ENCODE peak calls at places on chromosome 6, in five cellular contexts. C is uterus, W is upper lobe of left lung, Y is right lobe of liver, E is body of pancreas. L is an unnamed sample.
A peak's percentile ranks its signal among the peaks of the same experiment; 100 is the strongest.

GRCh38 chr6:36666726-36667591 is 11.6 kb upstream of the CDKN1A start:
- DNase-seq in Y (peak; percentile 66), E (peak; percentile 81), W (peak; percentile 86), C (peak; percentile 86), L (peak; percentile 89)

GRCh38 chr6:159893064-159893463 is 2.3 kb downstream of the MAS1 start:
- DNase-seq in Y (no peak), W (peak; percentile 34), C (no peak), E (no peak), L (no peak)

GRCh38 chr6:3075522-3076113 is 7.3 kb downstream of the RIPK1 start:
- DNase-seq in Y (no peak), E (no peak), W (no peak), C (no peak), L (no peak)

GRCh38 chr6:15996030-15996429 is 132.9 kb upstream of the MYLIP start:
- DNase-seq in C (no peak), W (no peak), E (no peak), Y (no peak), L (no peak)

GRCh38 chr6:49556429-49556837 is 6.0 kb downstream of the C6orf141 start:
- DNase-seq in W (no peak), C (no peak), E (peak; percentile 56), Y (no peak), L (no peak)

GRCh38 chr6:35025241-35026188 is 115.6 kb downstream of the TCP11 start:
- DNase-seq in E (no peak), W (no peak), Y (no peak), C (no peak), L (no peak)

GRCh38 chr6:84141506-84141905 is 85.9 kb downstream of the CEP162 start:
- DNase-seq in Y (no peak), E (no peak), C (no peak), W (no peak), L (no peak)

GRCh38 chr6:102549221-102549874 is 1155.8 kb downstream of the GRIK2 start:
- DNase-seq in Y (no peak), E (no peak), W (no peak), C (no peak), L (no peak)

GRCh38 chr6:143755301-143755744 is 77.6 kb downstream of the PHACTR2 start:
- DNase-seq in C (no peak), Y (no peak), W (no peak), E (no peak), L (no peak)

GRCh38 chr6:159852877-159853276 is 37.9 kb upstream of the MAS1 start:
- DNase-seq in C (no peak), Y (no peak), E (no peak), W (no peak), L (no peak)

GRCh38 chr6:106360989-106361430 is 493 bp downstream of the CRYBG1 start:
- DNase-seq in E (peak; percentile 25), C (no peak), Y (no peak), W (no peak), L (no peak)

GRCh38 chr6:21745543-21746337 is 152.2 kb downstream of the SOX4 start:
- DNase-seq in W (no peak), Y (no peak), E (no peak), C (no peak), L (no peak)

DNA sequence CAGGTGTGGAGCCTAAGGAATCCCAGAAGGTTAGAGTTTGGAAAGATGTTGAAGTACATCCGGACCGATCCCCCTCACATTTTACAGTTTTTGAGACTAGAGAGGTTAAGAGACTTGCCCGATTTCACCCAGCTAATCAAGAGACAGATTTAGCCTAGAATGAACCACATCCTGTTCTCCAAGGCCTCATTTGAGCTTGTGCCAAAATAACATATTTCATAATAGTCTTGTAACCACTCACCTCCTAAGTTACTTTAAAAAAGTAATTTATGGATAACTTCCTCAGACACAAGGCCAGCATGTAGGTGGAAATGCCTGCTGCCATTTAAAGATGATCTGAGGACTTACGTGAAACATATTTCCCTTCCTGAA is 39.8 kb upstream of the ARHGAP18 start:
- DNase-seq in E (no peak), Y (no peak), W (no peak), C (no peak), L (no peak)
- H3K4me3 ChIP-seq in E (no peak overlapping the region), Y (no peak overlapping the region), W (no peak overlapping the region), C (no peak overlapping the region), L (no peak overlapping the region)

DNA sequence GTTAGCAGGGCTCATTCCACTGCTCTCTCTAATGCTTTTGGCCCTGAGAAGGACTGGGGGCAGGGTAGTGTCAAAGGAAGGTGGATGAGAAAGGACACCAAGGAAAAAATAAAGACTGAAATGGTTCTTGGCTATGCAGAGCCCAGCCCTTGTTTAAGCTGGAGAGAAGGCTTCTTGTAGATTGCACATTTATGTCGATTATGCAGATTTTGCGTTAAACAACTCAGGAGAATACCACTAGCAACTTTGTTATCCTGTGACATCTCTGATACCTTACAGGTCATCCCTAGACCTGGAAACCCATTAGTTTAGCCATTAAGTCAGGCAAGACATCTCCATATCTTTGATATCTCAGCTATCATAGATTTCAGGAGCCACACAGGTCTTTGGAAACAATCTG is 11.1 kb upstream of the IL17F start:
- DNase-seq in Y (no peak), W (no peak), E (no peak), C (no peak), L (no peak)
- H3K36me3 ChIP-seq in Y (no peaks in the 10 kb centered on the region), W (no peaks in the 10 kb centered on the region), E (no peaks in the 10 kb centered on the region), C (no peaks in the 10 kb centered on the region), L (no peaks in the 10 kb centered on the region)

DNA sequence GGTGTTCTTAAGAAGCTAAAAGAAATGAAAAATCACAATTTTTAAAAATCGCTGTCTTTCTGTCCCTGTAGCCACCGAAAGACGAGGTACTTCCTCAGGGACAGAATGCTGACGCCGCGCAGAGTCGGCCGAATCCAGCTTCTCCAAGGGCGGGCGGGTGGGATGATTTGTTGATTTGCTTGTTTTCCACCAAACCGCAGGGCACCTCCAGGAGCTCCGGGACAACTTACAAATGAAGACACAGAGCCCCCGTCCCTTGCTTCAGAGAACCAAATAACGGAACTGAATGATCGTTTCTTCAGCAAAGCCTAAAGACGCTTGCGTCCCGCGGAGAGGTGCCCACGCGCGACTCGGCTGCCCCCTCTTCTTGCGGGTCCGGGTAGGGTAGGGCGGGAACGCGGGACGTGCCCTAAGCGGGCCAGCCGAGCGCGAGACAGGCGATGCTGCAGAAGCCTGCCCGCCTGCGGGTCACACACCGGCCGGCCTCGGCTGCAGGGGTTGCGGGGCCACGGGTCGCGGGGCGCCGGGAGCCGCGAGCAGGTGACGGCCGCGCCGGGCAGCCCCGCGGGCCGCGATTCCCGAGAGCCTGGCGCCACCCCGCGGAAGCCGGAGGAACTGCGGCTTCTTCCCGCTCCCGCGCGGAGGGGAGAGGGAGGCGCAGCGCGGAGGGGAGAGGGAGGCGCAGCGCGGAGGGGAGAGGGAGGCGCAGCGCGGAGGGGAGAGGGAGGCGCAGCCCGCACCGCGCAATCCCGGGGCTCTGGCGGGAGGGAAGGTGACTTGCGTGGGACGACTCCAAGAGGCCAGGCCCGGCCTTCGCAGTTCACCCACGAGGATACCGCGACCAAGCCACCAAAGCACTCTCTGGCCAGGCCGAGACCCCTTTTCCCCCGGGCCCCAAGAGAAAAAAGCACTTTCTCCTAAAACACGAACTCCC is 7.7 kb upstream of the FOXF2 start:
- DNase-seq in Y (no peak), C (peak; percentile 41), W (peak; percentile 95), E (peak; percentile 64), L (no peak)
- TF ChIP-seq POLR2A in Y (no peak), C (no peak), W (no peak), E (no peak), L (no peak)

DNA sequence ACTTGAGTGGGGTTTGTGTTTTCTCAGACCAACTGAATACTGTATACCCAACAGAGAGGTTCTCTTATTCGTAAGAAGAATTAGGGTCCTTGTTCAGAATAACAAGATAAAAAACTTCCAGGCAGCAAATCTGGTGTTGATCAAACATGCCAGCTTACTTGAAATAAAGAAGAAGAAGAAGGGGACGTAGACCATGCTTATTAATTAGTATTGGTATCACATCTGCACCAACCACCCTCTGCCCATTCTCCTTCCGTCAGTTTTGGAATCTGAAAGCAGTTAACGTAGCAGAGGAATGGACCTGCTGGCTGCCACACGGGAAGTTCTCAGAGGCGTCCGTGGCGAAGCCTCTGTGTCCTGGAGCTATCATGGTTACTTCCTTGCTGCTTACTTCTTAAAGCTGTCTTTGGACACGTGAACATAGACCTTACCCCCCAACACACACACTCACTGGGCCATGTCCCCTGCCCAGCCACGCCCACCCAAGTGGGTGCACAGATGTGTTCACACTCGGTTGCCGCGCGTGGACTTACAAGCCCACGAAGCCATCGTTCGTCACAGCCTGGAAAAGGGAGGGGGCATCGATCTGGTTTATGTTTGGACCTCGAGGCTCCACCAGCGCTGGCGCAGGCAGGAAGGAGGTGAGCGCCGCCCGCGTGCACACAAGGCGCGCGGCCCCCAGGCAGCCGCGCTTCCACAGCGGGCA is 4.1 kb upstream of the DLL1 start:
- DNase-seq in E (no peak), Y (no peak), W (no peak), C (no peak), L (no peak)
- H3K4me3 ChIP-seq in E (peak overlapping the region; percentile 15), Y (peak overlapping the region; percentile 40), W (peak overlapping the region; percentile 46), C (no peak overlapping the region), L (peak overlapping the region; percentile 40)

GRCh38 chr6:153488267-153488666 is 357.2 kb upstream of the RGS17 start:
- DNase-seq in W (no peak), E (no peak), Y (no peak), C (no peak), L (no peak)

GRCh38 chr6:153485072-153485471 is 354.0 kb upstream of the RGS17 start:
- DNase-seq in W (no peak), Y (no peak), E (no peak), C (no peak), L (no peak)

GRCh38 chr6:153493501-153493900 is 362.4 kb upstream of the RGS17 start:
- DNase-seq in C (no peak), E (no peak), Y (no peak), W (no peak), L (no peak)

GRCh38 chr6:153484056-153484455 is 353.0 kb upstream of the RGS17 start:
- DNase-seq in W (no peak), C (no peak), Y (no peak), E (no peak), L (no peak)

DNA sequence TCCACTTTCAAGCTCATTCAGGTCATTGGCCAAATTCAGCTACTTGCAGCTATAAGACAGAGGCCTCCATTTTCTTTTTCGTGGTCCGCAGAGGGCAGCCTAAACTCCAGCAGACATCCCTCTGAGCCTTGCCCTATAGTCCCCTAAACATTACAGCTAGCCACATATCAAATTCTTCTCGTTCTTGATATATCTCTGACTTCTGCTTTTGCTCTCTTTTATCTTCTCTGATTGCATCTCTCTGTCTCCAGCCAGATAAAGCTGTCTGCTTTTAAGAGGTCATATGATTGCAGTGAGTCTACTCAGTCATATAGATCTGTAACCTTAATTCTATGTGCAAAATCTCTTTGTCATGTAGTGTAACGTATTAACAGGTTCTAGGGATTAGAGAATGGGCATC is 358.4 kb upstream of the RGS17 start:
- DNase-seq in E (no peak), Y (no peak), W (no peak), C (no peak), L (no peak)
- H3K36me3 ChIP-seq in E (no peaks in the 10 kb centered on the region), Y (no peaks in the 10 kb centered on the region), W (no peaks in the 10 kb centered on the region), C (no peaks in the 10 kb centered on the region), L (no peaks in the 10 kb centered on the region)

GRCh38 chr6:129709909-129710721 is at the start of gene ARHGAP18:
- DNase-seq in Y (peak; percentile 95), W (peak; percentile 89), E (peak; percentile 92), C (peak; percentile 82), L (peak; percentile 94)
- TF ChIP-seq POLR2A in Y (peak; percentile 86), W (no peak), E (peak; percentile 91), C (peak; percentile 56), L (peak; percentile 36)

GRCh38 chr6:149965191-149966020 is 1.7 kb downstream of the ULBP1 start:
- DNase-seq in E (no peak), Y (no peak), C (no peak), W (no peak), L (no peak)
- H3K4me3 ChIP-seq in E (no peak overlapping the region), Y (no peak overlapping the region), C (peak overlapping the region; percentile 7), W (peak overlapping the region; percentile 48), L (peak overlapping the region; percentile 50)

L was measured in sigmoid colon.